ENCODE peak calls at places on chromosome 2, in nine cellular contexts. F is Panc1; C is transverse colon; L is HL-60; T is SK-N-SH; Q is RWPE1; X is NB4; H is dorsolateral prefrontal cortex; D is CD8-positive, alpha-beta T cell. Z is an unnamed sample.

GRCh38 chr2:20106746-20107145 is 55.3 kb upstream of the LAPTM4A start:
- DNase-seq in C (peak), L (no peak), H (no peak), F (no peak), X (no peak), D (no peak), Q (peak), T (no peak), Z (peak)

GRCh38 chr2:145743016-145743415 is 1223.1 kb upstream of the ZEB2 start:
- DNase-seq in X (peak), C (no peak), F (no peak), L (peak), D (no peak), H (no peak), Q (no peak), T (no peak), Z (no peak)

GRCh38 chr2:16189019-16189850 is 248.9 kb downstream of the MYCN start:
- DNase-seq in F (no peak), Q (no peak), X (no peak), H (no peak), T (no peak), L (no peak), D (no peak), C (no peak), Z (no peak)

GRCh38 chr2:29347774-29348465 is 232.7 kb downstream of the CLIP4 start:
- DNase-seq in D (no peak), F (no peak), Q (no peak), T (no peak), H (no peak), L (no peak), C (no peak), X (no peak), Z (no peak)

GRCh38 chr2:85707304-85707703 is 13.1 kb downstream of the GNLY start:
- DNase-seq in L (peak), X (peak), F (peak), H (no peak), T (peak), Q (peak), C (peak), D (peak), Z (peak)

GRCh38 chr2:128368437-128369125 is 49.9 kb upstream of the HS6ST1 start:
- DNase-seq in H (no peak), C (no peak), L (no peak), T (no peak), F (no peak), Q (no peak), X (no peak), D (no peak), Z (no peak)

GRCh38 chr2:227472265-227473018 is 486 bp downstream of the AGFG1 start:
- DNase-seq in Q (peak), F (no peak), C (peak), X (peak), L (no peak), D (peak), T (peak), H (no peak), Z (peak)

GRCh38 chr2:226836548-226836885 is 663 bp downstream of the RHBDD1 start:
- DNase-seq in C (no peak), D (no peak), F (no peak), L (no peak), T (peak), X (no peak), Q (no peak), H (no peak), Z (no peak)

GRCh38 chr2:74383254-74383653 is 3.1 kb upstream of the DCTN1 start:
- DNase-seq in Q (no peak), T (no peak), H (no peak), X (no peak), F (no peak), L (no peak), D (no peak), C (no peak), Z (no peak)

GRCh38 chr2:203441463-203441862 is 93.6 kb downstream of the RAPH1 start:
- DNase-seq in H (no peak), D (no peak), L (no peak), C (no peak), X (no peak), Q (no peak), T (no peak), F (no peak), Z (no peak)

GRCh38 chr2:122570641-122571040 is 815.2 kb downstream of the TSN start:
- DNase-seq in T (no peak), F (no peak), C (no peak), Q (no peak), D (no peak), X (no peak), L (no peak), H (no peak), Z (no peak)

GRCh38 chr2:141384676-141385075 is 746.1 kb downstream of the LRP1B start:
- DNase-seq in X (no peak), L (no peak), D (no peak), T (no peak), C (no peak), Q (no peak), H (no peak), F (no peak), Z (no peak)

GRCh38 chr2:69345434-69345833 is 41.6 kb downstream of the GFPT1 start:
- DNase-seq in Q (no peak), C (no peak), H (no peak), F (no peak), L (no peak), D (no peak), X (peak), T (no peak), Z (no peak)

GRCh38 chr2:208148803-208149202 is 2.8 kb upstream of the CRYGB start:
- DNase-seq in H (no peak), X (no peak), D (no peak), T (no peak), C (no peak), F (no peak), Q (no peak), L (no peak), Z (no peak)

GRCh38 chr2:127121776-127122176 is 14.8 kb upstream of the BIN1 start:
- DNase-seq in H (no peak), F (no peak), T (no peak), C (no peak), L (no peak), Q (no peak), D (no peak), X (no peak), Z (no peak)

GRCh38 chr2:51153236-51153635 is 121.3 kb upstream of the NRXN1 start:
- DNase-seq in C (no peak), H (no peak), D (no peak), Q (no peak), F (no peak), X (no peak), L (no peak), T (no peak), Z (no peak)

GRCh38 chr2:70889716-70890037 is 46.0 kb upstream of the ATP6V1B1 start:
- DNase-seq in C (no peak), F (no peak), Q (no peak), L (no peak), H (no peak), D (no peak), T (no peak), X (no peak), Z (no peak)

GRCh38 chr2:100730290-100730868 is 89.6 kb upstream of the NPAS2 start:
- DNase-seq in D (peak), C (peak), Q (peak), F (no peak), X (peak), T (peak), L (peak), H (no peak), Z (peak)

GRCh38 chr2:145652992-145653545 is 1133.2 kb upstream of the ZEB2 start:
- DNase-seq in T (no peak), Q (peak), C (no peak), X (peak), H (no peak), F (no peak), D (no peak), L (peak), Z (no peak)

GRCh38 chr2:160720098-160720497 is 226.5 kb upstream of the RBMS1 start:
- DNase-seq in F (no peak), C (no peak), Q (no peak), X (no peak), T (no peak), H (no peak), D (no peak), L (no peak), Z (no peak)

DNA sequence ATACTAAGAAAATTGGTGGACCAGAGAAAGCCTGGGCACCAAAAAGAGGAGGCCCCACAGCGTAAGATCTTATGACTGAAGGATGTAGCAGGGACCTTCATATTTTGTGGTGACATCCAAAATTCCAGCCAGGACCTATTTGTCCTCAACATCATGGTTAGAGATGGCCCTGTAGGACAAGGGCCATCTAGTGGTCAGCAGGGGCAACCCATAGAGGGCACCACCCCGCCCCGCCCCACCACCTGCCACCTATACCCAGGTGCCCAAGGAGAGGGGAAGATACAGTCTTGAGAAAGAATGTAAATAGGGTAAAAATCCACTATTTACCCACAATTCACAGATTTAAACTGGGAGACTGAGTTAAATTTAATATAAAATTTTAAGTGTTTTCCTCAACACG is 59.6 kb upstream of the TMEM163 start:
- DNase-seq in Q (no peak), D (no peak), X (no peak), F (no peak), H (no peak), L (no peak), T (peak), C (no peak), Z (no peak)
- TF ChIP-seq CTCF in Q (no peak), D (no peak), X (peak), F (peak), H (no peak), L (no peak), T (peak), C (no peak), Z (peak)

GRCh38 chr2:12317853-12318426 is 398.8 kb upstream of the TRIB2 start:
- DNase-seq in H (no peak), C (peak), L (no peak), T (no peak), Q (peak), D (no peak), F (no peak), X (no peak), Z (no peak)

GRCh38 chr2:12320027-12320734 is 396.6 kb upstream of the TRIB2 start:
- DNase-seq in H (no peak), L (no peak), T (no peak), D (no peak), C (no peak), F (no peak), X (peak), Q (no peak), Z (no peak)

GRCh38 chr2:12318427-12319057 is 398.2 kb upstream of the TRIB2 start:
- DNase-seq in D (no peak), L (no peak), X (no peak), H (no peak), T (no peak), Q (peak), C (peak), F (peak), Z (no peak)

GRCh38 chr2:12321886-12322285 is 394.9 kb upstream of the TRIB2 start:
- DNase-seq in F (no peak), Q (no peak), L (no peak), H (no peak), D (no peak), X (no peak), T (no peak), C (no peak), Z (no peak)

DNA sequence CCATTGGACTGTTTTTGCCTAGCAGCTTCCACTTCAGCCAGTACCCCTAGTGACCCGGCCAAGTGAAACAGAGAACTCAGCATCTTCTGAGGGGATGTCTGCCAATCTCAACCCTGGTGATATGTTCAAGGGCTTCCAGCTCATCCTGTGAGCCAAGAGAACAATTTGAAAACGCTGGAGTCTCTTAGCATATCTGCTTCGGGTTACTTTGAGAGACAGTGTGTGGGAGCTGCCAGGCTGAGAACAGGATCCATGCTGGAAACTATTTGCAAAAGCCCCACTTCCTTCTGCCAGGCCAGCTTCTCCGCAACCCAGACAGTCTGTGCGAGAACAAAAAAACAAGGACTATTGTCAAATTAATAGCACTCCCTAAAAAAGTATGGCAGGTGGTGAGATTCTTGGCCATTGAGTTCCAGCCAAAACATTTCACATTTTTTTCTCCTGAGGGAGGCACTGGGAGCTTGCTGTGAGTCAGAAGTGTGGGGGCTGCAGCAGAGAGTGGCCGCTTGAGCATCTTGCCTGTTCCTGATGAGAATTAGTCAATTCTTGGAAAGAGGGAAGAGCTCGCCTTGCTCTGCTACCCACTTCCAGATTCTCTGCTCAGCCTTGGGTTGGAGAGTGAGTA is 395.6 kb upstream of the TRIB2 start:
- DNase-seq in H (no peak), Q (peak), X (peak), F (no peak), T (no peak), L (no peak), D (no peak), C (no peak), Z (no peak)
- TF ChIP-seq CTCF in H (no peak), Q (no peak), X (no peak), F (no peak), T (peak), L (no peak), D (no peak), C (no peak), Z (no peak)

GRCh38 chr2:237475704-237476107 is 11.3 kb upstream of the MLPH start:
- DNase-seq in T (no peak), H (no peak), X (peak), L (no peak), Q (peak), C (no peak), D (peak), F (no peak), Z (no peak)
- TF ChIP-seq CTCF in T (no peak), H (no peak), X (no peak), L (no peak), Q (peak), C (no peak), D (no peak), F (peak), Z (peak)

GRCh38 chr2:149650006-149650405 is 62.4 kb upstream of the MMADHC start:
- DNase-seq in H (no peak), T (no peak), C (no peak), Q (no peak), L (no peak), D (no peak), F (no peak), X (no peak), Z (no peak)

GRCh38 chr2:149651229-149651628 is 63.7 kb upstream of the MMADHC start:
- DNase-seq in L (no peak), H (no peak), F (no peak), C (no peak), X (no peak), Q (no peak), T (no peak), D (no peak), Z (no peak)

GRCh38 chr2:149648282-149649030 is 60.9 kb upstream of the MMADHC start:
- DNase-seq in X (no peak), T (no peak), D (no peak), Q (peak), L (no peak), C (no peak), F (peak), H (no peak), Z (no peak)

DNA sequence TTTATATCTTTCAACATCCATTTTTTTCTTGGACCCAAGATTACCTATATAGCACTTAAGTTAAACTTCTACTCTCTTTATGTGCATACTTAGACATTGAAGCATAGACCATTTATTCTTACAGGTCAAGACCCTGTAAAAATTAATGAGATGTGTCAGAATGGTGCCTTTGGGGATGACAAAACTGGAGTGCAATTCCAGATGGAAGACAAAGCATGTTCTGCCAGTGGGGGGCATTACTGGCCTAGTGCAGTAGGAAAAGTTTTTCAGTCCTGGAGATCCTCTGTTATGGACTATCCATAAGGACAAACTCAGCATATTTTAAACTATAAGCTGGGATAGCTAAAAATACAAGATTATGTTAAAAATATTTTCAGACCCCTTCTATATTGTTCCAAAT is 57.8 kb upstream of the MMADHC start:
- DNase-seq in L (no peak), X (no peak), C (no peak), F (no peak), Q (no peak), D (no peak), H (no peak), T (no peak), Z (no peak)
- TF ChIP-seq CTCF in L (no peak), X (no peak), C (no peak), F (peak), Q (no peak), D (no peak), H (no peak), T (peak), Z (peak)

GRCh38 chr2:191083546-191083945 is 67.2 kb downstream of the STAT4 start:
- DNase-seq in Q (no peak), D (no peak), F (no peak), T (no peak), C (no peak), H (no peak), L (no peak), X (no peak), Z (no peak)

GRCh38 chr2:191087311-191087710 is 63.5 kb downstream of the STAT4 start:
- DNase-seq in H (no peak), F (no peak), T (no peak), L (no peak), Q (no peak), C (no peak), X (no peak), D (no peak), Z (no peak)

GRCh38 chr2:191086707-191087106 is 64.1 kb downstream of the STAT4 start:
- DNase-seq in C (no peak), H (no peak), L (no peak), X (no peak), D (no peak), T (no peak), F (no peak), Q (no peak), Z (no peak)
- TF ChIP-seq CTCF in C (no peak), H (no peak), L (no peak), X (no peak), D (no peak), T (no peak), F (no peak), Q (no peak), Z (no peak)

GRCh38 chr2:39593439-39594393 is 72.0 kb upstream of the TMEM178A start:
- DNase-seq in F (peak), H (no peak), D (no peak), T (no peak), X (peak), L (peak), Q (peak), C (no peak), Z (no peak)
- TF ChIP-seq CTCF in F (peak), H (peak), D (no peak), T (peak), X (peak), L (peak), Q (no peak), C (peak), Z (peak)

GRCh38 chr2:237581751-237582746 is 8.5 kb downstream of the RAB17 start:
- DNase-seq in X (peak), T (peak), H (no peak), C (peak), F (no peak), Q (no peak), L (no peak), D (peak), Z (peak)
- TF ChIP-seq CTCF in X (peak), T (peak), H (peak), C (peak), F (peak), Q (peak), L (no peak), D (peak), Z (peak)

GRCh38 chr2:238945433-238946150 is 97.7 kb downstream of the TWIST2 start:
- DNase-seq in L (no peak), Q (no peak), C (peak), X (peak), F (no peak), H (no peak), D (no peak), T (no peak), Z (peak)
- TF ChIP-seq CTCF in L (peak), Q (no peak), C (peak), X (peak), F (no peak), H (peak), D (no peak), T (peak), Z (peak)

DNA sequence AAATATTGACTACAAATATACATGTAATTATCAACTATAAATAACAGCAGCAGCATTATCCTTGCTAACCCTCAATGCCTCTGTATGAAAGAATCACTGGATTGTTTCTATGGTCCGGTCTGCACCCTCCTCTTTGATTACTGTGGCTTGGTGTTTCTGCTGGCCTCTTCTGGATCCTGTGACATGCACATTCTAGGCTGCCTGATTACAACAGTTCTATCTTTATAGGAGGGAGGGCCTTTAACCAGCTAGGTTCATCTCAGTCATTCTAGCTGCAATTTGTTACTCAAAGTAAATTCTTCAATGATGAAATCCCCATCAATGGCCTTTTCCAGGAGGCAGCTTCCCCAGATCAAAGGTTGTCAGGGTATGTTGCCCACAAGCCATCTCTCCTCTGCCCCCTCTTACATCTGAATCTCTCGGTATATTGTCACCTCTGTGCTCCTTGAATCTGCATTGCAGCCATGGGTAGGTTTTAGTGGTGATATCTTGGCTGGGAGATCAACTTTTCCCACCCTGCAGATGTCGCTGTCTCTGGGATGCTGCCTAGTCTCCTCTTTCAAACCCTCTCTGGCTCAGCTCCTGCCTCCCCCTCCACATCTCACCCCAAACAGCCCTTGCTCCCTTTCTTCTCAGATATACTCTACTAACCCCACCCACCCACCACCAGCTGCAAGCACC is 106.3 kb upstream of the BZW1 start:
- DNase-seq in F (no peak), H (no peak), L (no peak), X (no peak), Q (no peak), D (no peak), T (no peak), C (no peak), Z (no peak)
- TF ChIP-seq CTCF in F (no peak), H (peak), L (no peak), X (no peak), Q (no peak), D (no peak), T (no peak), C (no peak), Z (peak)

DNA sequence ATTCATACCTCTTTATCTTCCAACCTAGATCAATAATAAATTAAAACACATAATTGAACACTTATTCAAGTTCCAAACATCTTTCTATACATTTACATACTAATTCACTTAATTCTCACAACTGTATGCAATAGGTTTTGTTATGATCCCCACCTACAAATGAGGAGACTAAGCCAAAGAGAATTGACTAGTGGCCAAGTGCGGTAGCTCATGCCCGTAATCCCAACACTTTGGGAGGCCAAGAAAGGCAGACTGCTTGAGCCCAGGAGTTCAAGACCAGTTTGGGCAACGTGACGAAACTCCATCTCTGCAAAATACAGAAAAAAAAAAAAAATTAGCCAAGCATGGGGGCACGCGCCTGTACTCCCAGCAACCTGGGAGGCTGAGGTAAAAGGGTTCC is 36.8 kb downstream of the KCNG3 start:
- DNase-seq in H (no peak), T (no peak), L (no peak), F (no peak), D (no peak), C (no peak), X (peak), Q (no peak), Z (no peak)
- TF ChIP-seq CTCF in H (no peak), T (peak), L (no peak), F (no peak), D (no peak), C (peak), X (peak), Q (no peak), Z (peak)

Z was measured in neural crest cell.